ENCODE peak calls at places on chromosome 17, in five cellular contexts. U, M, N, W and P are unnamed samples.

GRCh38 chr17:4365628-4366311 is 705 bp downstream of the UBE2G1 start:
- DNase-seq in N (peak; percentile 71), W (peak; percentile 7), U (peak; percentile 50), M (no peak), P (peak; percentile 48)

GRCh38 chr17:45353047-45353446 is 36.2 kb upstream of the MAP3K14 start:
- DNase-seq in N (no peak), W (peak; percentile 61), U (peak; percentile 43), M (no peak), P (no peak)

GRCh38 chr17:28334666-28335200 is 539 bp downstream of the IFT20 start:
- DNase-seq in N (no peak), W (no peak), U (no peak), M (no peak), P (no peak)

GRCh38 chr17:76492989-76493501 is 8.2 kb downstream of the RHBDF2 start:
- DNase-seq in U (peak; percentile 83), W (peak; percentile 77), M (peak; percentile 44), N (no peak), P (no peak)

GRCh38 chr17:57913576-57914273 is 41.5 kb downstream of the CUEDC1 start:
- DNase-seq in N (no peak), M (no peak), U (no peak), W (no peak), P (no peak)

GRCh38 chr17:29140051-29140582 is 40.1 kb downstream of the MYO18A start:
- DNase-seq in M (peak; percentile 28), W (peak; percentile 84), N (peak; percentile 85), U (peak; percentile 70), P (peak; percentile 72)

GRCh38 chr17:17786998-17787397 is 49.8 kb downstream of the SREBF1 start:
- DNase-seq in W (no peak), U (no peak), M (no peak), N (no peak), P (no peak)

GRCh38 chr17:40533896-40534295 is 31.4 kb downstream of the CCR7 start:
- DNase-seq in W (no peak), U (no peak), M (no peak), N (no peak), P (no peak)

GRCh38 chr17:67050476-67051154 is 6.3 kb downstream of the CACNG1 start:
- DNase-seq in N (no peak), M (no peak), U (no peak), W (no peak), P (no peak)

GRCh38 chr17:78359936-78360370 is at the start of gene SOCS3:
- DNase-seq in W (peak; percentile 92), U (peak; percentile 99), N (peak; percentile 81), M (peak; percentile 97), P (peak; percentile 85)

GRCh38 chr17:82449883-82450356 is 632 bp downstream of the CYBC1 start:
- DNase-seq in W (no peak), M (no peak), U (no peak), N (no peak), P (no peak)

GRCh38 chr17:37770631-37771518 is 26.0 kb upstream of the HNF1B start:
- DNase-seq in N (peak; percentile 78), W (peak; percentile 70), U (peak; percentile 64), M (peak; percentile 9), P (peak; percentile 70)

GRCh38 chr17:13337864-13338371 is 263.8 kb downstream of the HS3ST3A1 start:
- DNase-seq in W (peak; percentile 87), U (peak; percentile 58), M (peak; percentile 12), N (no peak), P (peak; percentile 27)

GRCh38 chr17:79356839-79357447 is 253.9 kb downstream of the RBFOX3 start:
- DNase-seq in U (no peak), N (no peak), M (no peak), W (no peak), P (no peak)

GRCh38 chr17:71438631-71439146 is 682.1 kb upstream of the SOX9 start:
- DNase-seq in W (peak; percentile 97), M (peak; percentile 61), U (peak; percentile 93), N (peak; percentile 17), P (peak; percentile 54)

GRCh38 chr17:79115487-79115886 is 40.9 kb downstream of the ENGASE start:
- DNase-seq in U (no peak), N (no peak), M (no peak), W (no peak), P (no peak)

GRCh38 chr17:36869441-36869840 is 67.8 kb upstream of the LHX1 start:
- DNase-seq in W (no peak), N (no peak), U (no peak), M (no peak), P (no peak)

GRCh38 chr17:73401911-73402310 is 90.1 kb upstream of the CDC42EP4 start:
- DNase-seq in U (peak; percentile 28), W (no peak), M (no peak), N (peak; percentile 71), P (peak; percentile 81)

GRCh38 chr17:64628641-64629040 is 33.5 kb downstream of the SMURF2 start:
- DNase-seq in U (no peak), N (no peak), M (no peak), W (no peak), P (no peak)

GRCh38 chr17:73338050-73338491 is 26.3 kb upstream of the CDC42EP4 start:
- DNase-seq in W (peak; percentile 22), N (no peak), M (peak; percentile 83), U (peak; percentile 62), P (no peak)

GRCh38 chr17:3033741-3034577 is 29.4 kb downstream of the OR1D5 start:
- DNase-seq in U (no peak), N (no peak), M (no peak), W (no peak), P (no peak)

GRCh38 chr17:2691965-2692780 is 19.4 kb downstream of the CLUH start:
- DNase-seq in M (no peak), N (no peak), W (no peak), U (no peak), P (no peak)

GRCh38 chr17:5854871-5855554 is 215.2 kb upstream of the WSCD1 start:
- DNase-seq in U (no peak), N (no peak), M (no peak), W (no peak), P (no peak)

GRCh38 chr17:5825717-5826330 is 241.5 kb upstream of the NLRP1 start:
- DNase-seq in N (no peak), W (peak; percentile 37), U (peak; percentile 59), M (no peak), P (no peak)

GRCh38 chr17:75856062-75856681 is 1.0 kb upstream of the WBP2 start:
- DNase-seq in W (no peak), N (no peak), U (no peak), M (no peak), P (no peak)

GRCh38 chr17:49210158-49211029 is at the start of the genes ABI3 and GNGT2:
- DNase-seq in M (no peak), U (peak; percentile 42), W (peak; percentile 47), N (no peak), P (no peak)

GRCh38 chr17:76940738-76941350 is 72.6 kb downstream of the MGAT5B start:
- DNase-seq in N (no peak), M (no peak), U (no peak), W (no peak), P (peak; percentile 70)

GRCh38 chr17:12438212-12438611 is 227.5 kb upstream of the MYOCD start:
- DNase-seq in M (no peak), N (no peak), W (no peak), U (no peak), P (no peak)

GRCh38 chr17:44892250-44892649 is 7.0 kb downstream of the EFTUD2 start:
- DNase-seq in W (no peak), U (no peak), N (no peak), M (no peak), P (no peak)

GRCh38 chr17:79391808-79392233 is 219.0 kb downstream of the RBFOX3 start:
- DNase-seq in W (peak; percentile 65), M (peak; percentile 40), N (peak; percentile 87), U (peak; percentile 79), P (peak; percentile 78)

GRCh38 chr17:53924530-53925455 is 102.1 kb downstream of the KIF2B start:
- DNase-seq in U (no peak), W (no peak), M (no peak), N (no peak), P (no peak)

GRCh38 chr17:43418441-43419374 is 19.9 kb downstream of the ARL4D start:
- DNase-seq in U (peak; percentile 91), W (peak; percentile 94), N (peak; percentile 57), M (peak; percentile 71), P (peak; percentile 75)

GRCh38 chr17:79657861-79658810 is 47.3 kb upstream of the RBFOX3 start:
- DNase-seq in N (no peak), U (no peak), W (no peak), M (no peak), P (no peak)

GRCh38 chr17:35244345-35245195 is 1.7 kb downstream of the SLFN5 start:
- DNase-seq in N (peak; percentile 40), U (peak; percentile 93), M (peak; percentile 75), W (peak; percentile 73), P (no peak)

GRCh38 chr17:56020369-56020768 is 132.9 kb upstream of the ANKFN1 start:
- DNase-seq in M (no peak), U (no peak), N (no peak), W (no peak), P (no peak)

GRCh38 chr17:79950306-79950705 is 85.4 kb downstream of the TBC1D16 start:
- DNase-seq in N (peak; percentile 16), U (no peak), M (no peak), W (no peak), P (no peak)